ENCODE peak calls at places on chromosomes 2 and 18, in ten cellular contexts. A is amniotic stem cell; P is NCI-H774; D is SHP77 treated with DMSO at 0.1 percent for 48 hours; M is stimulated activated CD8-positive, alpha-beta memory T cell treated with anti-CD3 and anti-CD28 coated beads, Interleukin-15, amount 100 ng/mL, for 24 hours; J is activated naive CD8-positive, alpha-beta T cell treated with anti-CD3 and anti-CD28 coated beads, Interleukin-2, amount 50 U/mL, for 24 hours; X is NCI-H1417; N is dermis microvascular lymphatic vessel endothelial cell; F is stromal cell of bone marrow; U is NB4. K is an unnamed sample.

GRCh38 chr2:157672129-157672528 is 43.5 kb upstream of the ACVR1C start:
- DNase-seq in A (no peak), P (no peak), D (no peak), M (no peak), J (peak; percentile 3), X (no peak), N (peak; percentile 17), F (no peak), U (no peak), K (no peak)

GRCh38 chr2:69692424-69692823 is 48.9 kb upstream of the AAK1 start:
- DNase-seq in A (no peak), P (no peak), D (no peak), M (no peak), J (no peak), X (no peak), N (no peak), F (no peak), U (no peak), K (no peak)

GRCh38 chr18:57776767-57777166 is 26.3 kb downstream of the ATP8B1 start:
- DNase-seq in A (no peak), P (no peak), D (no peak), M (no peak), J (no peak), X (no peak), N (no peak), F (no peak), U (peak; percentile 20), K (no peak)

GRCh38 chr2:104944495-104944894 is 90.6 kb downstream of the POU3F3 start:
- DNase-seq in A (no peak), P (no peak), D (no peak), M (no peak), J (no peak), X (no peak), N (peak; percentile 3), F (no peak), U (peak; percentile 24), K (no peak)

GRCh38 chr2:166135152-166135848 is 7.5 kb upstream of the SCN1A start:
- DNase-seq in A (no peak), P (no peak), D (no peak), M (no peak), J (no peak), X (no peak), N (no peak), F (no peak), U (no peak), K (no peak)

GRCh38 chr2:132783883-132784282 is 113.9 kb upstream of the LYPD1 start:
- DNase-seq in A (no peak), P (no peak), D (no peak), M (no peak), J (no peak), X (no peak), N (no peak), F (no peak), U (no peak), K (no peak)

GRCh38 chr2:162277344-162277743 is 34.1 kb upstream of the FAP start:
- DNase-seq in A (no peak), P (no peak), D (no peak), M (no peak), J (no peak), X (no peak), N (no peak), F (no peak), U (no peak), K (no peak)

GRCh38 chr18:47209166-47209565 is 33.0 kb upstream of the IER3IP1 start:
- DNase-seq in A (no peak), P (no peak), D (no peak), M (no peak), J (no peak), X (no peak), N (no peak), F (no peak), U (no peak), K (no peak)

GRCh38 chr2:240818543-240819403 is 1.2 kb downstream of the KIF1A start:
- DNase-seq in A (no peak), P (peak; percentile 15), D (no peak), M (no peak), J (no peak), X (peak; percentile 23), N (no peak), F (no peak), U (no peak), K (no peak)

GRCh38 chr2:61855178-61855523 is 1.3 kb upstream of the FAM161A start:
- DNase-seq in A (no peak), P (peak; percentile 45), D (peak; percentile 42), M (no peak), J (peak; percentile 21), X (peak; percentile 87), N (peak; percentile 17), F (no peak), U (no peak), K (no peak)

GRCh38 chr2:240985881-240986786 is 12.3 kb upstream of the SNED1 start:
- DNase-seq in A (no peak), P (no peak), D (no peak), M (no peak), J (no peak), X (no peak), N (no peak), F (no peak), U (no peak), K (no peak)

GRCh38 chr2:150126143-150126725 is 361.2 kb downstream of the RND3 start:
- DNase-seq in A (no peak), P (no peak), D (no peak), M (no peak), J (no peak), X (no peak), N (peak; percentile 80), F (no peak), U (no peak), K (no peak)

GRCh38 chr18:47981830-47982229 is 51.4 kb upstream of the SMAD2 start:
- DNase-seq in A (no peak), P (no peak), D (no peak), M (no peak), J (no peak), X (no peak), N (no peak), F (no peak), U (no peak), K (no peak)

GRCh38 chr2:223941579-223942277 is 3.4 kb downstream of the WDFY1 start:
- DNase-seq in A (peak; percentile 55), P (no peak), D (no peak), M (peak; percentile 23), J (peak; percentile 59), X (no peak), N (peak; percentile 49), F (no peak), U (no peak), K (no peak)

GRCh38 chr2:211665299-211665698 is 873.3 kb downstream of the ERBB4 start:
- DNase-seq in A (no peak), P (no peak), D (no peak), M (no peak), J (no peak), X (no peak), N (no peak), F (no peak), U (no peak), K (no peak)

GRCh38 chr2:235963853-235964577 is 204.2 kb downstream of the GBX2 start:
- DNase-seq in A (no peak), P (no peak), D (no peak), M (no peak), J (no peak), X (no peak), N (no peak), F (no peak), U (peak; percentile 99), K (no peak)